ENCODE peak calls at places on chromosomes 12 and 14, in eight cellular contexts. One of them, this sample, is unnamed.

GRCh38 chr12:34602213-34602940 is 580.1 kb downstream of the ALG10 start:
- DNase-seq in right lobe of liver: no peak
- DNase-seq in tibial nerve: no peak
- DNase-seq in H54: no peak
- DNase-seq in Peyer's patch: no peak
- DNase-seq in GM12891: no peak
- DNase-seq in testis: no peak
- DNase-seq in transverse colon: no peak
- DNase-seq in this sample: no peak

GRCh38 chr14:60807971-60808370 is 73.4 kb downstream of the MNAT1 start:
- DNase-seq in testis: no peak
- DNase-seq in tibial nerve: no peak
- DNase-seq in right lobe of liver: no peak
- DNase-seq in GM12891: no peak
- DNase-seq in H54: no peak
- DNase-seq in transverse colon: no peak
- DNase-seq in Peyer's patch: no peak
- DNase-seq in this sample: no peak

GRCh38 chr12:91267039-91267438 is 84.4 kb upstream of the DCN start:
- DNase-seq in GM12891: no peak
- DNase-seq in tibial nerve: no peak
- DNase-seq in testis: no peak
- DNase-seq in right lobe of liver: no peak
- DNase-seq in Peyer's patch: no peak
- DNase-seq in H54: no peak
- DNase-seq in transverse colon: no peak
- DNase-seq in this sample: no peak

GRCh38 chr12:93776581-93777018 is 99.4 kb downstream of the CRADD start:
- DNase-seq in Peyer's patch: no peak
- DNase-seq in GM12891: no peak
- DNase-seq in tibial nerve: no peak
- DNase-seq in testis: no peak
- DNase-seq in right lobe of liver: no peak
- DNase-seq in H54: no peak
- DNase-seq in transverse colon: no peak
- DNase-seq in this sample: no peak

GRCh38 chr14:58899317-58899713 is 261.6 kb downstream of the DACT1 start:
- DNase-seq in GM12891: no peak
- DNase-seq in Peyer's patch: no peak
- DNase-seq in tibial nerve: no peak
- DNase-seq in H54: no peak
- DNase-seq in transverse colon: no peak
- DNase-seq in testis: no peak
- DNase-seq in right lobe of liver: no peak
- DNase-seq in this sample: no peak

GRCh38 chr14:72975776-72976175 is 49.5 kb downstream of the DCAF4 start:
- DNase-seq in transverse colon: no peak
- DNase-seq in Peyer's patch: no peak
- DNase-seq in testis: no peak
- DNase-seq in GM12891: no peak
- DNase-seq in right lobe of liver: no peak
- DNase-seq in tibial nerve: no peak
- DNase-seq in H54: no peak
- DNase-seq in this sample: peak; percentile 28

GRCh38 chr12:131041968-131042847 is 88.5 kb downstream of the ADGRD1 start:
- DNase-seq in transverse colon: no peak
- DNase-seq in right lobe of liver: no peak
- DNase-seq in GM12891: no peak
- DNase-seq in testis: no peak
- DNase-seq in H54: no peak
- DNase-seq in tibial nerve: no peak
- DNase-seq in Peyer's patch: no peak
- DNase-seq in this sample: no peak

GRCh38 chr12:13114251-13115052 is 11.0 kb upstream of the GSG1 start:
- DNase-seq in right lobe of liver: no peak
- DNase-seq in tibial nerve: no peak
- DNase-seq in testis: no peak
- DNase-seq in transverse colon: no peak
- DNase-seq in Peyer's patch: no peak
- DNase-seq in H54: no peak
- DNase-seq in GM12891: no peak
- DNase-seq in this sample: no peak

GRCh38 chr12:42958271-42958674 is 368.7 kb upstream of the PRICKLE1 start:
- DNase-seq in tibial nerve: no peak
- DNase-seq in GM12891: no peak
- DNase-seq in Peyer's patch: no peak
- DNase-seq in right lobe of liver: no peak
- DNase-seq in testis: no peak
- DNase-seq in transverse colon: no peak
- DNase-seq in H54: no peak
- DNase-seq in this sample: no peak

GRCh38 chr12:77273898-77274297 is 208.5 kb upstream of the E2F7 start:
- DNase-seq in tibial nerve: no peak
- DNase-seq in GM12891: no peak
- DNase-seq in transverse colon: no peak
- DNase-seq in H54: no peak
- DNase-seq in testis: no peak
- DNase-seq in Peyer's patch: no peak
- DNase-seq in right lobe of liver: no peak
- DNase-seq in this sample: no peak

GRCh38 chr14:100875126-100875525 is 28.4 kb downstream of the RTL1 start:
- DNase-seq in H54: no peak
- DNase-seq in tibial nerve: no peak
- DNase-seq in transverse colon: no peak
- DNase-seq in testis: no peak
- DNase-seq in Peyer's patch: no peak
- DNase-seq in GM12891: no peak
- DNase-seq in right lobe of liver: peak; percentile 7
- DNase-seq in this sample: no peak

GRCh38 chr12:12518464-12518845 is 44.2 kb downstream of the DUSP16 start:
- DNase-seq in H54: no peak
- DNase-seq in tibial nerve: no peak
- DNase-seq in Peyer's patch: no peak
- DNase-seq in transverse colon: no peak
- DNase-seq in GM12891: no peak
- DNase-seq in testis: no peak
- DNase-seq in right lobe of liver: no peak
- DNase-seq in this sample: no peak

GRCh38 chr14:89563503-89563902 is 146.5 kb upstream of the FOXN3 start:
- DNase-seq in transverse colon: no peak
- DNase-seq in H54: no peak
- DNase-seq in right lobe of liver: no peak
- DNase-seq in Peyer's patch: no peak
- DNase-seq in tibial nerve: no peak
- DNase-seq in testis: no peak
- DNase-seq in GM12891: no peak
- DNase-seq in this sample: no peak

GRCh38 chr12:536751-537150 is 77.0 kb downstream of the B4GALNT3 start:
- DNase-seq in transverse colon: no peak
- DNase-seq in GM12891: no peak
- DNase-seq in testis: no peak
- DNase-seq in right lobe of liver: no peak
- DNase-seq in H54: no peak
- DNase-seq in Peyer's patch: no peak
- DNase-seq in tibial nerve: no peak
- DNase-seq in this sample: no peak

GRCh38 chr12:93181396-93181965 is 196.2 kb upstream of the NUDT4 start:
- DNase-seq in H54: no peak
- DNase-seq in GM12891: no peak
- DNase-seq in tibial nerve: no peak
- DNase-seq in testis: no peak
- DNase-seq in Peyer's patch: no peak
- DNase-seq in transverse colon: no peak
- DNase-seq in right lobe of liver: no peak
- DNase-seq in this sample: no peak

GRCh38 chr14:71532349-71532748 is 399.9 kb upstream of the RGS6 start:
- DNase-seq in H54: no peak
- DNase-seq in right lobe of liver: no peak
- DNase-seq in tibial nerve: peak; percentile 30
- DNase-seq in GM12891: no peak
- DNase-seq in Peyer's patch: no peak
- DNase-seq in testis: no peak
- DNase-seq in transverse colon: no peak
- DNase-seq in this sample: no peak

GRCh38 chr12:47102845-47103666 is 23.3 kb upstream of the AMIGO2 start:
- DNase-seq in testis: no peak
- DNase-seq in right lobe of liver: no peak
- DNase-seq in GM12891: no peak
- DNase-seq in tibial nerve: no peak
- DNase-seq in H54: no peak
- DNase-seq in Peyer's patch: no peak
- DNase-seq in transverse colon: no peak
- DNase-seq in this sample: no peak

GRCh38 chr12:47397664-47398281 is 308.1 kb downstream of the RPAP3 start:
- DNase-seq in testis: peak; percentile 50
- DNase-seq in tibial nerve: no peak
- DNase-seq in transverse colon: no peak
- DNase-seq in Peyer's patch: peak; percentile 52
- DNase-seq in H54: peak; percentile 23
- DNase-seq in right lobe of liver: no peak
- DNase-seq in GM12891: no peak
- DNase-seq in this sample: peak; percentile 44

GRCh38 chr12:6182279-6182898 is 17.8 kb upstream of the CD9 start:
- DNase-seq in H54: no peak
- DNase-seq in transverse colon: peak; percentile 64
- DNase-seq in tibial nerve: no peak
- DNase-seq in Peyer's patch: peak; percentile 68
- DNase-seq in right lobe of liver: peak; percentile 57
- DNase-seq in testis: peak; percentile 62
- DNase-seq in GM12891: no peak
- DNase-seq in this sample: no peak

GRCh38 chr14:39374846-39375245 is 57.4 kb downstream of the FBXO33 start:
- DNase-seq in GM12891: no peak
- DNase-seq in transverse colon: no peak
- DNase-seq in testis: no peak
- DNase-seq in H54: no peak
- DNase-seq in Peyer's patch: no peak
- DNase-seq in right lobe of liver: no peak
- DNase-seq in tibial nerve: no peak
- DNase-seq in this sample: no peak

GRCh38 chr12:28974166-28974565 is 174.9 kb upstream of the FAR2 start:
- DNase-seq in Peyer's patch: no peak
- DNase-seq in H54: no peak
- DNase-seq in tibial nerve: no peak
- DNase-seq in testis: no peak
- DNase-seq in transverse colon: no peak
- DNase-seq in right lobe of liver: no peak
- DNase-seq in GM12891: no peak
- DNase-seq in this sample: no peak

GRCh38 chr12:106234513-106234912 is 13.3 kb downstream of the CKAP4 start:
- DNase-seq in tibial nerve: no peak
- DNase-seq in transverse colon: no peak
- DNase-seq in GM12891: no peak
- DNase-seq in H54: no peak
- DNase-seq in testis: no peak
- DNase-seq in right lobe of liver: no peak
- DNase-seq in Peyer's patch: no peak
- DNase-seq in this sample: no peak

GRCh38 chr12:120079352-120080042 is 37.1 kb downstream of the RAB35 start:
- DNase-seq in H54: no peak
- DNase-seq in GM12891: no peak
- DNase-seq in testis: no peak
- DNase-seq in Peyer's patch: peak; percentile 47
- DNase-seq in transverse colon: no peak
- DNase-seq in right lobe of liver: no peak
- DNase-seq in tibial nerve: no peak
- DNase-seq in this sample: no peak

DNA sequence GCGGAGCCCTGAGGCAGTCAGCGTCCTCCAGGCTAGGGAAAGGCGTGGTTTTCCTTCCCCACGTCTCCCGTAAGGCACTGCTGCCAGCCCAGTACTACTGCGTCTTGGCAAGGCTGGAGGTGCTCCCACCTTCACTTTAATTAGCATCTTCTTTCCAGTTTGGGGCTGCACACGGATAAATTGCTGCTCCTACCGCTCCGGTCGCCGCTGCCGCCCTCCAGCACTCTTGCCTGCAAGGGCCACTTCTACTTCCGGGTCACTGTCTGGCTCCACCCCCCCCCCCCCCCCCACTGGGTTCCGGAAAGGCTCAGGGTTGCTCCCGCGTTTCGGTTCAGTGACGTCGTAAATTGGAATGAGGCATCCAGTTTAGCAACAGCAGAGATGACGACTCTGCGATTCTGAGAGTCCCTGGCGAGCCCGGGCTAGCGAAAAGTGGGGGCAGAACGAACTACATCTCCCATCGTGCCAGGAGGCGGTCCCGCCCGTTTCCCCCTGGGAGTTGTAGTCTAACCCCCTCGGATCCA is at the start of gene NEDD8:
- DNase-seq in Peyer's patch: peak; percentile 96
- DNase-seq in transverse colon: peak; percentile 93
- DNase-seq in right lobe of liver: peak; percentile 91
- DNase-seq in H54: peak; percentile 30
- DNase-seq in GM12891: peak; percentile 71
- DNase-seq in testis: peak; percentile 94
- DNase-seq in tibial nerve: peak; percentile 91
- DNase-seq in this sample: peak; percentile 93
- TF ChIP-seq POLR2A in Peyer's patch: peak; percentile 47
- TF ChIP-seq POLR2A in transverse colon: peak; percentile 69
- TF ChIP-seq POLR2A in right lobe of liver: peak; percentile 33
- TF ChIP-seq POLR2A in H54: peak; percentile 44
- TF ChIP-seq POLR2A in GM12891: peak; percentile 18
- TF ChIP-seq POLR2A in testis: no peak
- TF ChIP-seq POLR2A in tibial nerve: peak; percentile 12
- TF ChIP-seq POLR2A in this sample: peak; percentile 59

GRCh38 chr12:15910468-15910863 is 666 bp upstream of the DERA start:
- DNase-seq in tibial nerve: no peak
- DNase-seq in transverse colon: no peak
- DNase-seq in right lobe of liver: no peak
- DNase-seq in GM12891: no peak
- DNase-seq in Peyer's patch: no peak
- DNase-seq in testis: no peak
- DNase-seq in H54: no peak
- DNase-seq in this sample: peak; percentile 60

GRCh38 chr12:15910864-15911696 is at the start of gene DERA:
- DNase-seq in GM12891: peak; percentile 44
- DNase-seq in testis: peak; percentile 81
- DNase-seq in Peyer's patch: peak; percentile 92
- DNase-seq in right lobe of liver: peak; percentile 88
- DNase-seq in H54: peak; percentile 56
- DNase-seq in transverse colon: peak; percentile 92
- DNase-seq in tibial nerve: peak; percentile 55
- DNase-seq in this sample: peak; percentile 77
- TF ChIP-seq POLR2A in GM12891: peak; percentile 54
- TF ChIP-seq POLR2A in testis: no peak
- TF ChIP-seq POLR2A in Peyer's patch: peak; percentile 97
- TF ChIP-seq POLR2A in right lobe of liver: peak; percentile 92
- TF ChIP-seq POLR2A in H54: peak; percentile 87
- TF ChIP-seq POLR2A in transverse colon: peak; percentile 94
- TF ChIP-seq POLR2A in tibial nerve: peak; percentile 70
- TF ChIP-seq POLR2A in this sample: peak; percentile 74

GRCh38 chr14:74302634-74303569 is at the start of gene ABCD4:
- DNase-seq in transverse colon: peak; percentile 96
- DNase-seq in testis: peak; percentile 99
- DNase-seq in right lobe of liver: peak; percentile 95
- DNase-seq in GM12891: peak; percentile 76
- DNase-seq in H54: peak; percentile 77
- DNase-seq in tibial nerve: peak; percentile 94
- DNase-seq in Peyer's patch: peak; percentile 98
- DNase-seq in this sample: peak; percentile 92
- TF ChIP-seq POLR2A in transverse colon: peak; percentile 84
- TF ChIP-seq POLR2A in testis: no peak
- TF ChIP-seq POLR2A in right lobe of liver: peak; percentile 85
- TF ChIP-seq POLR2A in GM12891: peak; percentile 80
- TF ChIP-seq POLR2A in H54: peak; percentile 82
- TF ChIP-seq POLR2A in tibial nerve: no peak
- TF ChIP-seq POLR2A in Peyer's patch: peak; percentile 88
- TF ChIP-seq POLR2A in this sample: peak; percentile 67

GRCh38 chr12:57087689-57088441 is 1.0 kb upstream of the NAB2 start:
- DNase-seq in tibial nerve: peak; percentile 86
- DNase-seq in GM12891: peak; percentile 74
- DNase-seq in transverse colon: peak; percentile 88
- DNase-seq in H54: peak; percentile 62
- DNase-seq in testis: peak; percentile 86
- DNase-seq in Peyer's patch: peak; percentile 94
- DNase-seq in right lobe of liver: peak; percentile 87
- DNase-seq in this sample: peak; percentile 66
- TF ChIP-seq POLR2A in tibial nerve: no peak
- TF ChIP-seq POLR2A in GM12891: no peak
- TF ChIP-seq POLR2A in transverse colon: peak; percentile 46
- TF ChIP-seq POLR2A in H54: peak; percentile 29
- TF ChIP-seq POLR2A in testis: no peak
- TF ChIP-seq POLR2A in Peyer's patch: no peak
- TF ChIP-seq POLR2A in right lobe of liver: no peak
- TF ChIP-seq POLR2A in this sample: peak; percentile 62

This sample was measured in erythroblast.